ENCODE peak calls at places on chromosomes 3 and 15, in four cellular contexts. W is adrenal gland, L is tibial nerve, X is esophagus squamous epithelium. Z is an unnamed sample.

GRCh38 chr3:72004749-72005292 is 219.9 kb upstream of the PROK2 start:
- DNase-seq in W (no peak), L (no peak), X (no peak), Z (no peak)

GRCh38 chr15:57624730-57625129 is 33.0 kb downstream of the MYZAP start:
- DNase-seq in W (no peak), L (no peak), X (no peak), Z (no peak)

GRCh38 chr3:143119974-143120715 is 574 bp downstream of the CHST2 start:
- DNase-seq in W (peak), L (no peak), X (no peak), Z (no peak)

GRCh38 chr15:63263519-63263918 is 13.9 kb upstream of the APH1B start:
- DNase-seq in W (no peak), L (no peak), X (no peak), Z (no peak)

GRCh38 chr3:81394656-81395055 is 366.8 kb downstream of the GBE1 start:
- DNase-seq in W (no peak), L (no peak), X (no peak), Z (no peak)

GRCh38 chr3:107752202-107752990 is 229.6 kb downstream of the BBX start:
- DNase-seq in W (no peak), L (no peak), X (no peak), Z (no peak)

GRCh38 chr3:195578565-195578964 is 5.2 kb downstream of the APOD start:
- DNase-seq in W (no peak), L (no peak), X (no peak), Z (no peak)

GRCh38 chr15:69400850-69401249 is 13.3 kb upstream of the KIF23 start:
- DNase-seq in W (no peak), L (no peak), X (no peak), Z (no peak)

GRCh38 chr3:66949898-66950297 is 48.2 kb upstream of the KBTBD8 start:
- DNase-seq in W (no peak), L (no peak), X (no peak), Z (no peak)

GRCh38 chr3:149010966-149011365 is 19.6 kb downstream of the GYG1 start:
- DNase-seq in W (no peak), L (no peak), X (no peak), Z (no peak)

GRCh38 chr3:23826382-23827061 is 20.8 kb downstream of the UBE2E1 start:
- DNase-seq in W (peak), L (no peak), X (no peak), Z (no peak)

GRCh38 chr3:10529809-10530208 is 24.4 kb upstream of the ATP2B2 start:
- DNase-seq in W (no peak), L (no peak), X (no peak), Z (no peak)

GRCh38 chr15:79136434-79137046 is 46.0 kb upstream of the RASGRF1 start:
- DNase-seq in W (no peak), L (no peak), X (no peak), Z (no peak)

GRCh38 chr3:148943531-148944200 is 47.7 kb upstream of the GYG1 start:
- DNase-seq in W (no peak), L (peak), X (no peak), Z (no peak)

GRCh38 chr3:100440895-100441294 is 39.6 kb downstream of the LNP1 start:
- DNase-seq in W (no peak), L (no peak), X (no peak), Z (no peak)

GRCh38 chr3:100438623-100438974 is 37.3 kb downstream of the LNP1 start:
- DNase-seq in W (no peak), L (no peak), X (no peak), Z (no peak)

GRCh38 chr3:100436951-100437350 is 35.6 kb downstream of the LNP1 start:
- DNase-seq in W (no peak), L (no peak), X (no peak), Z (no peak)

GRCh38 chr3:100443690-100444089 is 42.4 kb downstream of the LNP1 start:
- DNase-seq in W (no peak), L (no peak), X (no peak), Z (no peak)

GRCh38 chr3:100437879-100438622 is 36.7 kb downstream of the LNP1 start:
- DNase-seq in W (no peak), L (no peak), X (no peak), Z (no peak)
- H3K27ac ChIP-seq in W (no peak), L (no peak), X (no peak), Z (no peak)

GRCh38 chr3:169865176-169865800 is 4.4 kb downstream of the LRRC31 start:
- DNase-seq in W (no peak), L (no peak), X (no peak), Z (no peak)

GRCh38 chr3:169871129-169871886 is 1.6 kb upstream of the LRRC31 start:
- DNase-seq in W (no peak), L (no peak), X (no peak), Z (no peak)

GRCh38 chr3:169867584-169868211 is 2.0 kb downstream of the LRRC31 start:
- DNase-seq in W (no peak), L (no peak), X (no peak), Z (no peak)

GRCh38 chr3:169868369-169868768 is 1.4 kb downstream of the LRRC31 start:
- DNase-seq in W (no peak), L (no peak), X (no peak), Z (no peak)

GRCh38 chr3:169869484-169870304 is at the start of gene LRRC31:
- DNase-seq in W (no peak), L (no peak), X (no peak), Z (no peak)
- TF ChIP-seq POLR2A in W (no peak), L (no peak), X (no peak), Z (no peak)

DNA sequence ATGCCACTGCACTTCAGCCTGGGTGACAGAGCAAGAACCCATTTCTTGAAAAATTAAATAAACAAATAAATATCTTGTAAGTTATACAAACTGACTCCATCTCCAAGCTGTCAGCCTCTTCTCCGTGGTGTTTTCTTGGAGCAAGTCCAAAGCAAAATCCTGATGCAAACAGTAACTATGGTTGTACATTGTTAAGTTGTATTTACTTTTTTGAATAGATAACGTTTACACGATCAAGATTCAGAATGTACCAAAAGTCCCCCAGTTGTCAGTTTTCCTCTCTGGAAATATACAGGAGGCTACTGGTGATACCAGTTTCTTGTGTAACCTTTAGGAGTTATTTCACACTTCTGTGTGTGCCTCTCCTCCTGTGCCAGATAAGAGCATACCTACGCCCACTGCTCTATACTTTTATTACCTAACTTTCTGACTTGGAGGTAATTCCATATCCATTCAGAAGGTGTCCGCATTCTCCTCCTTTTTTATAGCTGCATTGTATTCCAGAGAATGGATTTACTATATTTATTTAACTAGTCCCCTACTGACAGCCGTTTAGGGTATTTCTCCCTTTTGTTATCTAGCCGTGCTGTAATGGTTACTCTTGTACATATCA is 14.2 kb downstream of the CMTM7 start:
- DNase-seq in W (no peak), L (no peak), X (no peak), Z (no peak)
- H3K27ac ChIP-seq in W (no peak), L (no peak), X (no peak), Z (no peak)

GRCh38 chr15:38564557-38565286 is at the start of gene RASGRP1:
- DNase-seq in W (peak), L (no peak), X (no peak), Z (no peak)
- TF ChIP-seq POLR2A in W (no peak), L (no peak), X (no peak), Z (no peak)

DNA sequence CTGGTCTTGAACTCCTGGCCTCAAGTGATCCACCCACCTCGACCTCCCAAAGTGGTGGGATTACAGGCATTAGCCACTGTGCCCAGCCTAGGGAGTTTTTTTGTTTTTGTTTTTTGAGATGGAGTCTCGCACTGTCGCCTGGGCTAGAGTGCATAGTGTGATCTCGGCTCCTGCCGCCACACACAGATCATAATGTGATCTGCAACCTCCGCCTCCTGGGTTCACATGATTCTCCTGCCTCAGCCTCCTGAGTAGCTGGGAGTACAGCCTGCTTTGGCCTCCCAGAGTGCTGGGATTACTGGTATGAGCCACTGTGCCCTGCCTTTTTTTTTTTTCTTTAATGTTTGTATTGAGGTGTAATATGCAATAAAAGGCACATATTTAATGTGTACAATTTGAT is 78.2 kb downstream of the SMAD3 start:
- DNase-seq in W (no peak), L (no peak), X (no peak), Z (no peak)
- H3K27ac ChIP-seq in W (no peak), L (no peak), X (peak), Z (peak)

DNA sequence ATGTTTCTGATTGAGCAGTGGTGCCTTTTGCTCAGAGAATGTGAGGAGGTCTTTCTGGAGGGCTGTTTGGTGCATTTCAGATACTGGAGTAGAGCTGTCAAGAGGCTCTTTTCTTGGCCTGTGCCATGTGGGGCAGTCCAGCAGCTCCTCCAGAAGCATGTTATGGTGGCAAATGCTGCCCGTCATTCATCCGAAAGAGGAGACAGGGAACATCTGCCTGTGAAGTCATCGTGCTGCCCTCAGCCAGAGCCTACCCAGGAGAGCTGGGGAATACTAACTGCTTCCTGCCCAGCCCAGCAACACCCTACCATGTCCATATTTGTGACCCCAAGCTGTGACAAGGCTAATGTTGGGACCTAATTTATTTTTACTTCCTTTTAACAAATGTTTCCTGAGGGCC is 82.2 kb upstream of the SLC6A6 start:
- DNase-seq in W (no peak), L (no peak), X (no peak), Z (no peak)
- TF ChIP-seq POLR2A in W (no peak), L (no peak), X (no peak), Z (no peak)

Z was measured in vagina.